ENCODE peak calls at places on chromosomes 6 and 20, in seven cellular contexts. U is non-pigmented ciliary epithelial cell, Z is glomerular endothelial cell, B is NCI-H524, R is dorsolateral prefrontal cortex, X is GDM1, F is small intestine. Q is an unnamed sample.

GRCh38 chr6:142071981-142072380 is 60.7 kb upstream of the GJE1 start:
- DNase-seq in R (no peak), B (no peak), Z (no peak), X (no peak), F (no peak), U (no peak), Q (peak)

GRCh38 chr6:121285041-121285440 is 49.2 kb downstream of the TBC1D32 start:
- DNase-seq in R (no peak), Z (no peak), B (no peak), F (peak), U (peak), X (no peak), Q (no peak)

GRCh38 chr6:36629792-36630191 is 35.6 kb downstream of the SRSF3 start:
- DNase-seq in F (no peak), R (no peak), B (no peak), X (no peak), U (no peak), Z (no peak), Q (no peak)

GRCh38 chr6:98877250-98877649 is 42.9 kb downstream of the POU3F2 start:
- DNase-seq in F (no peak), B (no peak), X (no peak), R (no peak), Z (no peak), U (no peak), Q (no peak)

GRCh38 chr6:30556964-30557682 is at the start of gene PRR3:
- DNase-seq in Z (no peak), R (peak), B (peak), U (no peak), X (peak), F (no peak), Q (peak)

GRCh38 chr6:20817806-20818320 is 283.6 kb downstream of the CDKAL1 start:
- DNase-seq in X (no peak), Z (no peak), B (no peak), R (no peak), U (no peak), F (no peak), Q (no peak)

GRCh38 chr6:44161997-44162338 is 3.3 kb downstream of the CAPN11 start:
- DNase-seq in X (no peak), U (no peak), R (no peak), Z (no peak), B (no peak), F (no peak), Q (no peak)

GRCh38 chr20:37538003-37538402 is 10.3 kb upstream of the BLCAP start:
- DNase-seq in B (no peak), Z (no peak), U (no peak), F (peak), X (no peak), R (peak), Q (peak)

GRCh38 chr6:28597924-28598323 is 72.2 kb downstream of the GPX5 start:
- DNase-seq in B (peak), F (no peak), R (no peak), U (no peak), Z (no peak), X (no peak), Q (peak)

GRCh38 chr6:73308712-73309533 is 45.2 kb downstream of the DPPA5 start:
- DNase-seq in F (peak), X (no peak), R (no peak), U (no peak), Z (no peak), B (no peak), Q (no peak)

GRCh38 chr6:137764464-137764863 is 102.6 kb upstream of the TNFAIP3 start:
- DNase-seq in U (peak), R (no peak), Z (no peak), F (no peak), X (no peak), B (no peak), Q (no peak)

GRCh38 chr6:151422981-151423380 is 28.9 kb downstream of the RMND1 start:
- DNase-seq in F (no peak), Z (no peak), R (no peak), U (no peak), B (no peak), X (no peak), Q (no peak)

GRCh38 chr6:143501851-143502250 is 9.7 kb downstream of the FUCA2 start:
- DNase-seq in F (no peak), R (no peak), B (no peak), X (no peak), U (no peak), Z (no peak), Q (no peak)

GRCh38 chr6:22673474-22673873 is 104.1 kb downstream of the HDGFL1 start:
- DNase-seq in R (no peak), F (no peak), Z (no peak), U (no peak), B (no peak), X (no peak), Q (no peak)

GRCh38 chr6:6711832-6712231 is 123.3 kb downstream of the LY86 start:
- DNase-seq in Z (no peak), U (no peak), F (no peak), X (peak), R (no peak), B (no peak), Q (no peak)

GRCh38 chr6:35543459-35544193 is 30.9 kb upstream of the TULP1 start:
- DNase-seq in U (no peak), R (no peak), B (no peak), F (no peak), Z (no peak), X (no peak), Q (no peak)

GRCh38 chr20:9591080-9591479 is 76.7 kb downstream of the LAMP5 start:
- DNase-seq in R (no peak), X (no peak), U (no peak), Z (no peak), B (no peak), F (no peak), Q (no peak)

Q was measured in HT-29.